ENCODE peak calls at places on chromosomes 2 and 18, in eight cellular contexts. V is adipocyte, J is uterus, K is ovary, M is hepatocyte, R is left lung, Q is endothelial cell of umbilical vein, T is neural progenitor cell. P is an unnamed sample. For H3K4me1, H3K9me3 and H3K36me3, the result is how much of the 10 kb centered on the place peaks cover.

GRCh38 chr18:21264651-21265050 is 22.6 kb downstream of the GREB1L start:
- DNase-seq in V (peak), J (no peak), T (peak), M (peak), R (no peak), Q (peak), K (peak), P (peak)

GRCh38 chr18:27188309-27188708 is 3.2 kb upstream of the CHST9 start:
- DNase-seq in Q (no peak), V (no peak), K (no peak), R (no peak), J (no peak), T (no peak), M (no peak), P (no peak)

GRCh38 chr2:128028668-128029054 is 802 bp upstream of the SAP130 start:
- DNase-seq in K (no peak), J (no peak), R (no peak), T (no peak), M (no peak), Q (no peak), V (no peak), P (no peak)

GRCh38 chr2:139142252-139142651 is 362.1 kb upstream of the NXPH2 start:
- DNase-seq in R (no peak), J (no peak), M (peak), K (no peak), T (peak), V (peak), Q (peak), P (peak)

GRCh38 chr2:145012214-145012670 is 492.3 kb upstream of the ZEB2 start:
- DNase-seq in Q (peak), V (peak), J (no peak), R (no peak), K (no peak), M (peak), T (peak), P (no peak)

GRCh38 chr2:143730155-143730949 is 601.1 kb downstream of the ARHGAP15 start:
- DNase-seq in R (no peak), K (no peak), Q (no peak), M (no peak), V (peak), T (no peak), J (no peak), P (no peak)

GRCh38 chr2:58221909-58222308 is 19.2 kb downstream of the FANCL start:
- DNase-seq in R (no peak), Q (peak), K (no peak), J (no peak), M (no peak), T (no peak), V (no peak), P (no peak)

GRCh38 chr2:19574788-19575260 is 216.4 kb upstream of the OSR1 start:
- DNase-seq in M (peak), J (peak), Q (peak), V (peak), T (peak), K (no peak), R (no peak), P (no peak)

GRCh38 chr2:216695401-216695821 is at the start of gene IGFBP5:
- DNase-seq in J (peak), T (peak), V (peak), K (peak), R (peak), M (peak), Q (peak), P (peak)

GRCh38 chr18:12336887-12337286 is 28.8 kb downstream of the TUBB6 start:
- DNase-seq in T (no peak), M (peak), K (no peak), V (peak), J (no peak), R (no peak), Q (no peak), P (no peak)

GRCh38 chr2:79638943-79639342 is 126.1 kb downstream of the CTNNA2 start:
- DNase-seq in V (no peak), M (no peak), J (no peak), R (no peak), T (no peak), Q (no peak), K (no peak), P (no peak)

GRCh38 chr2:64796926-64797325 is 143.2 kb upstream of the SERTAD2 start:
- DNase-seq in Q (no peak), V (no peak), M (no peak), K (no peak), R (no peak), T (no peak), J (no peak), P (no peak)

GRCh38 chr2:32711219-32711618 is 83.4 kb downstream of the TTC27 start:
- DNase-seq in T (no peak), V (peak), R (no peak), Q (peak), M (no peak), K (no peak), J (no peak), P (no peak)

GRCh38 chr2:230774348-230774951 is 61.8 kb downstream of the CAB39 start:
- DNase-seq in T (no peak), M (no peak), R (no peak), Q (peak), V (peak), K (no peak), J (no peak), P (no peak)

GRCh38 chr2:185433824-185434223 is 304.8 kb upstream of the FSIP2 start:
- DNase-seq in Q (no peak), M (no peak), J (no peak), R (no peak), T (no peak), K (no peak), V (peak), P (peak)

GRCh38 chr2:152924722-152925121 is 206.3 kb downstream of the ARL6IP6 start:
- DNase-seq in J (no peak), R (peak), T (no peak), Q (no peak), K (no peak), M (no peak), V (no peak), P (no peak)

GRCh38 chr2:215950009-215950408 is 63.3 kb downstream of the MREG start:
- DNase-seq in K (no peak), J (no peak), Q (peak), T (peak), V (peak), R (no peak), M (peak), P (no peak)

GRCh38 chr2:1817256-1818127 is 73.2 kb upstream of the PXDN start:
- DNase-seq in Q (peak), R (peak), T (peak), K (peak), V (peak), J (peak), M (peak), P (peak)

GRCh38 chr2:48480526-48480925 is 49.4 kb upstream of the STON1 start:
- DNase-seq in T (no peak), K (no peak), Q (peak), J (no peak), M (no peak), R (no peak), V (no peak), P (no peak)

GRCh38 chr2:230569298-230569697 is 143.3 kb upstream of the CAB39 start:
- DNase-seq in K (no peak), J (no peak), R (no peak), T (no peak), Q (no peak), M (no peak), V (no peak), P (no peak)

GRCh38 chr2:206084468-206084869 is 1.5 kb downstream of the INO80D start:
- DNase-seq in K (peak), J (peak), V (peak), Q (peak), T (peak), M (peak), R (peak), P (peak)

GRCh38 chr2:182559623-182560022 is 132.8 kb upstream of the PDE1A start:
- DNase-seq in Q (no peak), R (no peak), K (no peak), T (no peak), M (no peak), J (no peak), V (peak), P (no peak)

GRCh38 chr2:193382583-193382982 is 1187.8 kb upstream of the TMEFF2 start:
- DNase-seq in M (no peak), T (no peak), V (no peak), R (no peak), Q (no peak), J (no peak), K (no peak), P (peak)

GRCh38 chr2:46305177-46305576 is 8.0 kb downstream of the EPAS1 start:
- DNase-seq in V (no peak), M (no peak), T (no peak), J (no peak), K (no peak), Q (no peak), R (no peak), P (no peak)

DNA sequence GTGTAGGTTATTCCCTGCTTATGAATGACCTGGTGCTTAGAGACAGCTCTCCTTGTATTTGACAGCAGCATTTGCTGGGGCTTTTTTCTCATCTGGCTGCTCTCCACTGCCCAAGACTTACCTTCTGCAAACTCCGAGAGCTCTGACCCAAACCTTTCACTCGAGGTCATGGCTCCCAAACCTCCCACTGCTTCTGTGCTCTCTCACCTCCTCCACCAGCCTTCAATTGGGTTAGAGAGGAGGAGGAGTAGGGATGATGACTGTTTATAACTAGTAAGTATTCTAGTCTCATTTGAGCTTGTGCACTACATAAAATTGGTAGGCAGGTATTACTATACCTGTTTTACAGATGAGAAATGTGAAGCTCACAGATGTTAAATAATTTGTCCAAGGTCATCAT is 40.1 kb downstream of the LIMS1 start:
- DNase-seq in J (no peak), V (no peak), K (no peak), Q (no peak), T (no peak), R (no peak), M (no peak), P (no peak)
- H3K4me1 ChIP-seq in J (under half), V (half or more), K (under half), Q (under half), T (under half), R (under half), M (under half), P (under half)

DNA sequence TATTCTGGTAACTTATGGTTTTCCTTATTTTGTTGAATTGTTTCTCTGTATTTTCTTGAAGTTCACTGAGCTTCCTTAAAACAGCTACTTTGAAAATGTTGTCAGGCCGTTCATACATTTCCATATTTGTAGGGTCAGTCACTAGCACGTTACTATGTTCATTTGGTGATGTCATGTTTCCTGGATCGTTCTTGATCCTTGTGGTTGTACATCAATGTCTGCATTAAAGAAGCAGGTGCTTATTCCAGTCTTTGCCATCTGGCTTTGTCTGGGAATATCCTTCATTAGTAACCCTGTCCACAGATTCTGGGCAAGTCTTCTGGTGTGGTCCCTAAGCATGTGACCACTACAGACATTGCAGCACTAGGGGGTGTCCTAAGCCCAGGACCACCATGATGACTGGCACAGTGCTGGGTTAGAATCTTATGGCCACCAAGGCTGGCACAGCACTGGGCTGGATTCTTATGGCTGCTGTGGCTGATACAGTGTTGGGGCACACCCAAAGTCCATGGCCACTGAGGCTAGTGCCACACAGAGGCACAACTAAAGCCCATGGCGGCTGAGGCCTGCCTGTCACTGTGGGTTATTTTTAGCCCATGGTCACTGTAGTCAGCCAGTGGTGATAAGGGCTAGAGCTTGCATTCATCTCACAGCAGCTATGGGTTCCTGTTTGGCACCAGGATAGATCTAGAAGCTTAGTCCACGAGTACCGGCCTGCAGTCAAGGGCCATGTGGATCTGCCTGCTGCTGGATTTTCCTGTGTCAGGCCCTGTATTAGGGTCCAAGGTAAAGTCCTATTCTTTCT is 13.2 kb downstream of the VWA3B start:
- DNase-seq in J (no peak), R (no peak), Q (no peak), M (no peak), K (no peak), V (no peak), T (no peak), P (no peak)
- H3K9me3 ChIP-seq in J (under half), R (under half), Q (under half), M (under half), K (under half), V (under half), T (under half), P (under half)

DNA sequence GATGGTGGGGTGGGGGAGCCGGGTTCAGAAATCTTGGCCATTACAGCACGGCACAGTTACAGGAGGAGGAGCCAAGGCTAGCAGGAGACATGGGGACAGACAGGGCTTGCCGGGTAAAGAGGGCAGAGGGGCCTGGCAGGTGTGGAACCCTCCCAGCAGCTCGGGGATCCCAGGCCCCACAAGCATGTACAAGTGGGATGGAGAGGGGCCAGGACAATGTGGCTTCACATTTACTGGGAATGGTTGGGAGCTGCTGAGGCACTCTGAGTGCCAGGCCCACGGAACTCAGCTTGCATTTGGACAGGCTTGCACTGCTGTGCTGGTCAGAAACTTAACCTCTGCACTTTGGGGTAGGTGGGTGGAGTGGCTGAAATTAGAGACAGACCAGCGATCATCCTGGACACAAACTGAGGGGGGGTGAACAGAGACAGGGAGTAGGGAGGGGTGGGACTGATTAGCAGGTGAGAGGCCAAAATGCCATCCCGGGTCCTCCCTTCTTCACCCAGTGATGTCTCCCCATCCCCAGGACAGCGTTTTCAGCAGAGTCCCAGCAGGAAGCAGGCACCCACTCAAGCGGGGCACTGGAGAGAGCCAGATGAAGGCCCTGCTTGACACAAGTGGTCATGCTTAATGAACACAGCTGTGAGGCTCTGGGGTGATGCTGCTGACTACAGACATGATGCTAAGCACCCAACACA is 9.6 kb downstream of the PER2 start:
- DNase-seq in K (no peak), T (no peak), M (no peak), R (no peak), V (no peak), J (no peak), Q (no peak), P (no peak)
- H3K36me3 ChIP-seq in K (under half), T (under half), M (under half), R (under half), V (under half), J (under half), Q (under half), P (under half)

DNA sequence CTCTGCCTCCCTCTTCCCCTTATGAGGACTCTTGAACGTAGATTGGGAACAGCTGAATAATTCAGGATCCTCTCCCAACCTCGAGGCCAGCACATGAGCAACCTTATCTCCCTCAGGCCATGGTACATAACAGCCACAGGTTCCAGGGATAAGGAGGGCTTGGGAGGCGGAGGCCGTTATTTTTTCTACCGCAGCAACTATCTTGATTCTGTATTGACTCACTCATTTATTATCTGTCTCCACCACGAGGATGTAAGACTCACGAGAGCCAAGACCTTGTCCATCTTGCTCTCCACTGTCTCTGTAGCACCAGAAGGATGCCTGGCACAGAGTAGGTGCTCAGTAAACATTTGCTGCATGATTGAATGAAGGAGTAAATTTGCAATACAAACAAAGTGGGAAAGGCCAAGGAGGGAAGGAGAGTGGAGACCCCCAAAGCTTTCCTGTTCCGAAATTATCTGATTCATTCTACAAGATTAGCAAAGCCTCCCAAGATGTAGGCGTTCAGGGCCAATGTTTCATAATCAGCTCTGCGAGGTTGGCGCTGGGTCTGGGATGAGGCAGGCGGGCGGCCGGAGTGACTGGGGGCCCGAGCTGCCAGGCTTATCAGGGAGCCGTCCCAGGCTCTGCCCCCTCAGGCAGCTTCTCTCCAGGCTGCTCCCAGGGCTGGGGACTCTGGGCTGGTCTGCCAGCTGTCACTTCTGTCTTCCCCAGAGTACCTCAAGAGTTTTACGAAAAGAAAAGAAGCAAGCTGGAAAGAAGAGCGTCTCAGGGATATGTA is 31.6 kb downstream of the INPP5D start:
- DNase-seq in T (no peak), K (no peak), J (no peak), V (no peak), M (no peak), Q (no peak), R (no peak), P (no peak)
- H3K4me1 ChIP-seq in T (under half), K (under half), J (under half), V (under half), M (under half), Q (under half), R (half or more), P (under half)